ENCODE peak calls at places on chromosomes 2 and 18, in eight cellular contexts. X is foreskin fibroblast, B is IMR-90, Y is astrocyte of the spinal cord, Z is A549, F is upper lobe of right lung, P is GM12865, J is AG09309. O is an unnamed sample.

GRCh38 chr2:205129531-205129930 is 552.8 kb upstream of the NRP2 start:
- DNase-seq in J (no peak), B (no peak), P (no peak), X (no peak), Y (no peak), Z (no peak), F (no peak), O (no peak)

GRCh38 chr18:28855524-28855923 is 678.6 kb upstream of the CDH2 start:
- DNase-seq in Y (peak), X (peak), B (peak), Z (peak), F (no peak), P (no peak), J (no peak), O (no peak)

GRCh38 chr2:191758420-191759199 is 80.7 kb downstream of the NABP1 start:
- DNase-seq in B (peak), Y (peak), X (no peak), P (peak), F (peak), Z (peak), J (no peak), O (peak)

GRCh38 chr2:68805025-68805424 is 66.2 kb downstream of the BMP10 start:
- DNase-seq in X (no peak), F (no peak), P (no peak), J (no peak), B (no peak), Y (no peak), Z (no peak), O (no peak)

GRCh38 chr2:111194835-111195621 is 74.3 kb downstream of the BCL2L11 start:
- DNase-seq in J (no peak), X (no peak), Y (peak), P (peak), Z (peak), B (no peak), F (no peak), O (no peak)

GRCh38 chr2:57542081-57542480 is 504.5 kb upstream of the VRK2 start:
- DNase-seq in B (no peak), Y (no peak), J (no peak), X (no peak), F (no peak), P (no peak), Z (no peak), O (no peak)

GRCh38 chr18:43651067-43651466 is 373.8 kb upstream of the SYT4 start:
- DNase-seq in Y (no peak), J (no peak), Z (no peak), X (no peak), B (no peak), F (no peak), P (no peak), O (no peak)

GRCh38 chr2:208015475-208015874 is 9.9 kb downstream of the PLEKHM3 start:
- DNase-seq in X (no peak), B (no peak), Z (no peak), Y (no peak), J (no peak), F (no peak), P (no peak), O (no peak)

GRCh38 chr2:72132981-72133720 is 14.5 kb downstream of the CYP26B1 start:
- DNase-seq in J (no peak), X (no peak), Z (no peak), B (no peak), Y (no peak), F (peak), P (no peak), O (no peak)

GRCh38 chr2:43169987-43170732 is 56.2 kb downstream of the ZFP36L2 start:
- DNase-seq in Y (no peak), Z (peak), J (no peak), X (no peak), B (no peak), P (peak), F (no peak), O (peak)

GRCh38 chr2:207408086-207408794 is 121.5 kb upstream of the CREB1 start:
- DNase-seq in Y (peak), B (no peak), J (no peak), Z (peak), X (peak), F (no peak), P (peak), O (no peak)

GRCh38 chr18:63676526-63676925 is 14.8 kb upstream of the SERPINB3 start:
- DNase-seq in P (peak), J (no peak), X (no peak), Z (peak), Y (no peak), B (no peak), F (no peak), O (peak)

GRCh38 chr2:46328316-46328715 is 31.1 kb downstream of the EPAS1 start:
- DNase-seq in Y (no peak), P (no peak), J (no peak), Z (no peak), X (no peak), F (no peak), B (no peak), O (no peak)

GRCh38 chr2:43075906-43076585 is 150.4 kb downstream of the ZFP36L2 start:
- DNase-seq in Z (peak), J (peak), X (peak), P (no peak), F (no peak), B (peak), Y (peak), O (no peak)

GRCh38 chr2:219521066-219521880 is 7.0 kb downstream of the ASIC4 start:
- DNase-seq in X (no peak), P (no peak), Y (peak), F (no peak), B (peak), J (no peak), Z (peak), O (peak)

GRCh38 chr2:131543385-131543891 is 15.8 kb downstream of the CCDC74A start:
- DNase-seq in B (no peak), Z (no peak), J (no peak), F (no peak), X (no peak), Y (no peak), P (no peak), O (no peak)

GRCh38 chr2:56680971-56681631 is 497.3 kb downstream of the CCDC85A start:
- DNase-seq in X (no peak), B (peak), Y (peak), J (peak), F (no peak), P (no peak), Z (peak), O (no peak)

GRCh38 chr2:10159086-10159485 is 36.5 kb downstream of the RRM2 start:
- DNase-seq in J (no peak), Y (no peak), X (no peak), Z (no peak), P (no peak), B (no peak), F (no peak), O (no peak)

GRCh38 chr2:228063558-228063957 is 117.9 kb downstream of the SPHKAP start:
- DNase-seq in Z (no peak), J (no peak), P (no peak), F (no peak), X (no peak), Y (no peak), B (no peak), O (no peak)

GRCh38 chr2:86512922-86513321 is 50.3 kb downstream of the CHMP3 start:
- DNase-seq in J (no peak), X (no peak), P (no peak), B (no peak), Z (no peak), F (no peak), Y (no peak), O (no peak)

GRCh38 chr2:48207201-48207641 is 300.9 kb upstream of the FBXO11 start:
- DNase-seq in F (no peak), B (no peak), Z (no peak), J (no peak), Y (no peak), X (no peak), P (no peak), O (no peak)

GRCh38 chr2:39516347-39517101 is 79.4 kb upstream of the MAP4K3 start:
- DNase-seq in B (peak), P (no peak), X (no peak), F (no peak), Y (no peak), Z (no peak), J (no peak), O (no peak)

GRCh38 chr2:72917138-72917874 is at the start of gene EMX1:
- DNase-seq in P (peak), F (peak), Y (no peak), Z (peak), X (no peak), B (no peak), J (no peak), O (peak)

GRCh38 chr2:150495993-150496627 is 8.6 kb upstream of the RND3 start:
- DNase-seq in X (peak), J (peak), Y (peak), Z (peak), F (no peak), P (no peak), B (peak), O (no peak)

GRCh38 chr18:66872277-66872676 is 268.4 kb upstream of the CDH19 start:
- DNase-seq in X (no peak), F (no peak), Z (peak), Y (peak), B (no peak), P (no peak), J (no peak), O (no peak)

GRCh38 chr2:236982693-236983092 is 103.0 kb upstream of the COPS8 start:
- DNase-seq in B (no peak), X (no peak), F (no peak), P (no peak), Y (no peak), Z (no peak), J (no peak), O (no peak)

GRCh38 chr2:236993-237539 is 26.8 kb downstream of the SH3YL1 start:
- DNase-seq in Y (no peak), B (no peak), P (no peak), Z (no peak), X (no peak), F (no peak), J (no peak), O (no peak)

GRCh38 chr18:58136865-58137264 is 92.8 kb downstream of the NEDD4L start:
- DNase-seq in J (no peak), F (no peak), P (no peak), Z (no peak), Y (no peak), B (no peak), X (no peak), O (no peak)

GRCh38 chr2:234703258-234703657 is 206.4 kb upstream of the ARL4C start:
- DNase-seq in F (no peak), X (no peak), Z (no peak), J (no peak), P (no peak), B (no peak), Y (no peak), O (no peak)

GRCh38 chr18:38312532-38312931 is 746.9 kb upstream of the CELF4 start:
- DNase-seq in P (no peak), Z (no peak), Y (no peak), J (no peak), B (no peak), X (no peak), F (no peak), O (no peak)
- TF ChIP-seq CTCF in P (no peak), Z (no peak), Y (no peak), J (no peak), B (no peak), X (no peak), F (no peak), O (no peak)

DNA sequence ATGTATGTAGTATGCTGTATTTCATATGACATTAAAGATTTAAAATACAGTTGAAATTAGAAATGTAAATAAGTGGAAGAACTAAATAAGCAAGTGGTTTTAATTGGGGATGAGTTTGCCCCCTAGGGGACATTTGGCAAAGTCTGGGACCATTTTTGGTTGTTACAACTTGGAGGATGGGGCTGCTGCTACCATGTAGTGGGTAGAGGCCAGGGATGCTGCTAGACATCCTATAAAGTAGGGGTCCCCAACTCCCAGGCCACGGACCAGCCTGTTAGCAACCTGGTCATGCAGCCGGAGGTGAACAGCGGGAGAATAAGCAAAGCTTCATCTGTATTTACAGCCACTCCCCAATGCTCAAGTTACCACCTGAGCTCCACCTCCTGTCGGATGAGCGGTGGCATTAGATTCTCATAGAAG is 27.9 kb upstream of the ASNSD1 start:
- DNase-seq in X (no peak), Y (no peak), F (no peak), B (no peak), P (peak), J (no peak), Z (no peak), O (peak)
- TF ChIP-seq CTCF in X (peak), Y (peak), F (peak), B (peak), P (peak), J (peak), Z (peak), O (peak)

GRCh38 chr18:48342588-48342987 is 66.6 kb downstream of the ZBTB7C start:
- DNase-seq in Y (no peak), F (no peak), P (no peak), B (no peak), J (no peak), Z (no peak), X (no peak), O (no peak)

GRCh38 chr18:48342125-48342524 is 67.1 kb downstream of the ZBTB7C start:
- DNase-seq in Z (no peak), B (no peak), X (no peak), Y (no peak), J (no peak), P (no peak), F (no peak), O (no peak)

GRCh38 chr18:48348739-48349138 is 60.4 kb downstream of the ZBTB7C start:
- DNase-seq in P (no peak), B (no peak), J (no peak), Y (no peak), F (no peak), Z (no peak), X (no peak), O (no peak)

GRCh38 chr18:48347756-48348326 is 61.3 kb downstream of the ZBTB7C start:
- DNase-seq in P (no peak), Z (no peak), Y (no peak), X (no peak), J (no peak), F (no peak), B (no peak), O (no peak)

DNA sequence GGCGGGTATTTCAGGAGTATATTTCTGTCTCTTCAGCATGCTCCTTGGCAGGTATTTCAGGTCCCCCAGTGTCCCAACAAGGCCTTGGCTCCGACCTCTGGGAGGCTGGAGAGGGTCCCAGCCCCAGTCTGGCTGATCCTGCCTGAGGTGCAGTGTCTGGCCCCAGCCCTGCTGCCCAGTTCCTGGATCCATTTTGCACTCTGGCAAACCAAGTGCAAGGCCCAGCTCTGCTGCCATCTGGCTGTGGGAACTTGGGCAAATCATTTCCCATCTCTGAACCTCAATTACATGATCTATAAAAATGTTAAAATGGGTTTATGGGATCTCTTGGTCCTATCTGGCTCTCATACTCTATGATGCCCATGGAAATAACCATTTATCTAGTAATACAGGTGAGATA is 63.6 kb downstream of the ZBTB7C start:
- DNase-seq in Z (peak), F (no peak), J (no peak), X (no peak), Y (peak), P (no peak), B (peak), O (peak)
- TF ChIP-seq CTCF in Z (peak), F (peak), J (peak), X (peak), Y (peak), P (no peak), B (peak), O (no peak)

DNA sequence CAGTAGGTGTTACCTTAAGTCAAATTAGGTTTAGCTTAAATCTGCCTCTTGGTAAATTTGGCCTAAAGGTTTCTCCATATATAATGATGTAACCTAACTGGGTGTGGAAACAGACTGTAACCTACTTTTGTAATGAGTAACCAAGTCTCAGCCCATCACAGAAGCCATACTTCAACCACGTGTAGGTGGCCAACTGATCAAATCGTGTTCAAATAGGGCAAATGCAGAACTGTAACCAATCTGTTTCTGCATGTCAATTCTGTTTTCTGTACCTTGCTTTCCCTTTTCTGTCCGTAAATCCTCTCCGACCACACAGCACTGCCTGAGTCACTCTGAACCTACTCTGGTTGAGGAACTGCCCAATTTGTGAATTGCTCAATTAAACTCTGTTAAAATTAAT is 34.0 kb upstream of the PLA2R1 start:
- DNase-seq in B (no peak), P (peak), J (no peak), X (no peak), Y (no peak), Z (no peak), F (no peak), O (no peak)
- TF ChIP-seq CTCF in B (no peak), P (no peak), J (no peak), X (no peak), Y (no peak), Z (no peak), F (no peak), O (no peak)

DNA sequence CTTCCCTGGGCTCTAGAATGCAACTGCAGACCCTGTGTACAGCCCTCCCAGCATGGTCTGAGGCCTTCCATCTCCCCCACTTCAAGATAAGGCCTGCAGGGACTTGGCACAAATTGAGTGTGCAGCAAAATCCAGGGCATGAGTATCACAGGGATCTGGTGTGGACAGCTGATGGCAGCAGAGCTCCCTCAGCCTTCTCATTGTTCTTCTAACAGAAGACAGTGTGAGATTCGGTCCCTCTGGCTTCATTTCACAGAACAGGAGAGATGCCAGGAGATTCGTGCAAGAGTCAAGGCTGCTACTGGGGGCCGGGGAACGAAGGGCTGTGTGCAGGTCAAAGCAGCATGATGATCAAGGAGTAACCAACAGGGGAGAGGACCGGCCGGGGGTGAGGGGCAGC is 85.8 kb downstream of the UXS1 start:
- DNase-seq in B (peak), Y (peak), X (peak), F (no peak), P (no peak), J (no peak), Z (peak), O (no peak)
- TF ChIP-seq CTCF in B (peak), Y (peak), X (peak), F (peak), P (no peak), J (peak), Z (peak), O (no peak)

DNA sequence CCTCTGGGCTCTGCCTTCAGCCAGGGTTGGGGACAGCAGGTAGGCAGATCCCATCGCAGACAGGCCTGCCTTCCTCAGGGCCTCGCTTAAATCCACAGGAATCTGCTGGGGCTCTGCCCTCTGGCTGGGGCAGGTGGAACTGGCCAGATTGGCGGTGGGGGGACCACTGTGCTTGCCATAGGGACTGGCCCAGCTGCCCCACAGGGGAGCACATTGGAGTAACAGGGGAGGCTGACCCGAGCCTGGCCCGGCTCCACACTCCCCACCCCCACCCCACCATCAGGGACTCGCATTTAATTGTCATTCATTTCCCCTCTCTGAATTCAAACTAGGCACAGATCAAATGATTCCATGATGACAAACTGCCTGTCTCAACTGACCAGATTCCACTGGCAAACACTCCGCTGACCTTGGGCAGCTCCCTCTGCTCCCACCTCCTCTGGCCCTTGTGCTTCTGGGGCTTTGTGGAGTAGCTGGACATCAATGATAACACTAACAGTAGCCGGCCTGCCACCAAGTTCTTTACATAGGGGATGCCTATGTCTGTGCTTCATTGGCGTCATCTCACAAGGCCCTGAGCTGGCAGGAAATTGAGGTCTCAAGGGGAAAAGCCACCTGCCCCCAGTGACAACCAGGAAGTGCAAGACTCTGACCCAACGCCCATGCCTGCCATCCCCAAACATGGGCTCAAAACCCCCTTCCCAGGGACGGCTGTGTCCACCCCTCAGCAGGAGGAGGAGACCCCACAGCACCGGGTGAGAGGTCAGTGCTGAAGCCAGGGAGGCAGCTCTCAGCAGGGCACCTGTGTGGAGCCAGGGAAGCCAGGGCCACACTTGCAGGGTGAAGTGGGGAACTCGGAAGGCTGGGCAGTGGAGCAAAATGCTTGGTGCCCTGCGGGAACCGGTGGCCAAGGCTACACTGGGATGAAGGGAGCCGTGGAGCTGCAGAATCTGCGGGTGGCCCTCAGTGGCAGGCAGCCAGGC is 2.1 kb upstream of the B3GNT7 start:
- DNase-seq in B (no peak), J (no peak), Y (no peak), F (peak), Z (peak), P (peak), X (no peak), O (no peak)
- TF ChIP-seq CTCF in B (no peak), J (peak), Y (peak), F (peak), Z (no peak), P (peak), X (peak), O (peak)

DNA sequence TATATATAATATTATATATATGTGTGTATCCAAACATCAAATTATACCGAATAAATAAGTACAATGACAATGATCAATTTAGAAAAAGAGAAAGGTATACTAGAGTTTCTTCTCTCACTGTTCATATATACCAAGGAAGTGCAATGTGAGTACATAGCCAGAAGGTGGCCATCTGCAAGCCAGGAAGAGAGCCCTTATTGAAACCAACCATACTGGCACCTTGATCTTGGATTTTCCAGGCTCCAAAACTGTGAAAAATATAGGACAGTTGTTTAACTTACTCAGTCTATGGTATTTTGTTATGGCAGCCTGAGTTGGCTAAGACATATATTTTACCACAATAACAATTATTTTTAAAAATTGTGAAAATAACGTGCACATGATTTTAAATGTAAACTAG is 1490.2 kb upstream of the SLC39A10 start:
- DNase-seq in J (no peak), P (peak), Y (peak), Z (peak), X (no peak), B (no peak), F (no peak), O (peak)
- TF ChIP-seq CTCF in J (peak), P (peak), Y (peak), Z (peak), X (peak), B (peak), F (peak), O (peak)